ENCODE peak calls at places on chromosomes 7 and 10, in five cellular contexts. U is NCI-H460; T is SK-N-SH; W is endothelial cell; N is activated CD4-positive, CD25-positive, alpha-beta regulatory T cell treated with anti-CD3 and anti-CD28 coated beads, Interleukin-2, amount 50 U/mL, for 16 hours. K is an unnamed sample.

GRCh38 chr10:88792656-88793055 is 9.9 kb upstream of the LIPM start:
- DNase-seq in U (no peak), T (no peak), W (no peak), N (no peak), K (no peak)

GRCh38 chr10:60130130-60130579 is 223.8 kb upstream of the CCDC6 start:
- DNase-seq in U (peak; percentile 40), T (peak; percentile 6), W (no peak), N (no peak), K (no peak)

GRCh38 chr7:22241805-22242390 is 115.1 kb downstream of the RAPGEF5 start:
- DNase-seq in U (no peak), T (no peak), W (no peak), N (no peak), K (no peak)

GRCh38 chr10:5976689-5977470 is 463 bp downstream of the IL15RA start:
- DNase-seq in U (peak; percentile 17), T (no peak), W (peak; percentile 46), N (no peak), K (peak; percentile 14)

GRCh38 chr10:132802694-132803320 is 16.9 kb upstream of the NKX6-2 start:
- DNase-seq in U (no peak), T (no peak), W (no peak), N (no peak), K (no peak)

GRCh38 chr10:125911145-125911544 is 14.8 kb downstream of the FANK1 start:
- DNase-seq in U (no peak), T (no peak), W (no peak), N (no peak), K (no peak)

GRCh38 chr7:151346180-151346769 is 4.7 kb downstream of the NUB1 start:
- DNase-seq in U (no peak), T (no peak), W (no peak), N (no peak), K (no peak)

GRCh38 chr7:24024689-24025088 is 259.3 kb upstream of the NPY start:
- DNase-seq in U (no peak), T (peak; percentile 3), W (no peak), N (no peak), K (no peak)

GRCh38 chr10:1625079-1625478 is 112.2 kb downstream of the ADARB2 start:
- DNase-seq in U (no peak), T (no peak), W (no peak), N (no peak), K (no peak)

K was measured in NCI-H1048.